ENCODE peak calls at places on chromosome 3, in ten cellular contexts. B is GM12865, V is tibial nerve, F is suprapubic skin, X is choroid plexus epithelial cell, K is ovary, G is epithelial cell of proximal tubule, I is lower lobe of right lung, A is GM23338, W is IMR-90. J is an unnamed sample.

GRCh38 chr3:7964899-7965298 is 536.7 kb upstream of the LMCD1 start:
- DNase-seq in V (no peak), A (peak), B (no peak), K (no peak), X (no peak), G (no peak), F (no peak), I (no peak), W (no peak), J (no peak)

GRCh38 chr3:4392992-4393391 is 74.1 kb downstream of the SUMF1 start:
- DNase-seq in V (no peak), K (no peak), X (no peak), G (no peak), I (no peak), B (no peak), W (no peak), A (no peak), F (no peak), J (no peak)

GRCh38 chr3:102106421-102107097 is 257.2 kb downstream of the NFKBIZ start:
- DNase-seq in W (peak), F (no peak), A (no peak), G (no peak), V (no peak), K (no peak), B (no peak), X (peak), I (no peak), J (no peak)

GRCh38 chr3:187507266-187507665 is 139.1 kb downstream of the RTP4 start:
- DNase-seq in W (no peak), V (no peak), B (no peak), X (no peak), A (no peak), G (no peak), F (no peak), I (no peak), K (no peak), J (no peak)

GRCh38 chr3:58353722-58354553 is 21.2 kb downstream of the PXK start:
- DNase-seq in V (no peak), F (no peak), W (peak), A (peak), G (no peak), K (no peak), I (no peak), B (peak), X (peak), J (no peak)

GRCh38 chr3:178982138-178982537 is 89.5 kb downstream of the ZMAT3 start:
- DNase-seq in A (no peak), V (no peak), W (peak), I (no peak), B (peak), X (peak), F (no peak), K (no peak), G (no peak), J (no peak)

GRCh38 chr3:3353153-3353552 is 173.7 kb upstream of the CRBN start:
- DNase-seq in W (no peak), F (no peak), K (no peak), I (no peak), B (peak), X (no peak), G (no peak), V (no peak), A (no peak), J (no peak)

GRCh38 chr3:162034368-162034767 is 537.8 kb downstream of the OTOL1 start:
- DNase-seq in W (peak), X (peak), G (peak), V (no peak), B (no peak), K (no peak), F (no peak), A (no peak), I (no peak), J (no peak)

GRCh38 chr3:144018776-144019175 is 47.2 kb downstream of the DIPK2A start:
- DNase-seq in W (peak), A (no peak), K (no peak), G (peak), X (peak), B (no peak), F (no peak), V (no peak), I (no peak), J (no peak)

GRCh38 chr3:130609166-130609574 is 92.2 kb downstream of the COL6A6 start:
- DNase-seq in W (no peak), V (peak), A (no peak), I (no peak), F (no peak), K (peak), B (no peak), X (peak), G (no peak), J (no peak)

GRCh38 chr3:57910988-57911387 is 97.2 kb upstream of the FLNB start:
- DNase-seq in I (no peak), X (peak), K (no peak), F (no peak), A (peak), V (no peak), W (peak), B (peak), G (no peak), J (no peak)

GRCh38 chr3:187744169-187745151 is 808 bp downstream of the BCL6 start:
- DNase-seq in A (peak), W (peak), V (no peak), X (peak), F (peak), B (no peak), G (no peak), K (peak), I (peak), J (no peak)

GRCh38 chr3:32176989-32177701 is 61.3 kb upstream of the CMTM8 start:
- DNase-seq in K (no peak), X (peak), B (peak), I (no peak), G (no peak), A (peak), W (peak), V (peak), F (no peak), J (peak)

GRCh38 chr3:130548356-130548755 is 31.4 kb downstream of the COL6A6 start:
- DNase-seq in A (no peak), F (no peak), I (no peak), G (no peak), K (no peak), W (no peak), X (no peak), B (no peak), V (no peak), J (no peak)

GRCh38 chr3:189927975-189928895 is 192.5 kb downstream of the P3H2 start:
- DNase-seq in B (no peak), I (no peak), F (no peak), G (no peak), K (no peak), A (no peak), W (no peak), V (no peak), X (no peak), J (no peak)

GRCh38 chr3:30567139-30567753 is 39.2 kb upstream of the TGFBR2 start:
- DNase-seq in G (no peak), W (no peak), K (no peak), V (no peak), I (no peak), F (no peak), A (peak), X (no peak), B (no peak), J (no peak)

GRCh38 chr3:184145881-184146280 is 9.3 kb upstream of the DVL3 start:
- DNase-seq in F (no peak), K (no peak), X (no peak), W (no peak), V (no peak), B (no peak), G (no peak), A (no peak), I (no peak), J (no peak)

GRCh38 chr3:186096295-186096694 is 12.6 kb downstream of the ETV5 start:
- DNase-seq in K (no peak), B (no peak), G (no peak), W (no peak), A (no peak), V (no peak), F (no peak), X (no peak), I (no peak), J (no peak)

GRCh38 chr3:172520332-172520831 is 2.8 kb downstream of the TNFSF10 start:
- DNase-seq in B (peak), X (peak), A (no peak), F (no peak), K (no peak), W (peak), G (peak), V (no peak), I (no peak), J (no peak)

GRCh38 chr3:141019244-141019643 is 31.9 kb upstream of the SPSB4 start:
- DNase-seq in B (no peak), K (no peak), X (no peak), F (peak), A (no peak), V (no peak), I (no peak), G (no peak), W (no peak), J (no peak)

GRCh38 chr3:11405323-11405722 is 133.1 kb downstream of the ATG7 start:
- DNase-seq in I (no peak), F (no peak), X (no peak), W (no peak), B (no peak), K (no peak), V (no peak), A (no peak), G (no peak), J (no peak)
- H3K4me3 ChIP-seq in I (no peak), F (no peak), X (no peak), W (no peak), B (no peak), K (no peak), V (no peak), A (no peak), G (no peak), J (no peak)

DNA sequence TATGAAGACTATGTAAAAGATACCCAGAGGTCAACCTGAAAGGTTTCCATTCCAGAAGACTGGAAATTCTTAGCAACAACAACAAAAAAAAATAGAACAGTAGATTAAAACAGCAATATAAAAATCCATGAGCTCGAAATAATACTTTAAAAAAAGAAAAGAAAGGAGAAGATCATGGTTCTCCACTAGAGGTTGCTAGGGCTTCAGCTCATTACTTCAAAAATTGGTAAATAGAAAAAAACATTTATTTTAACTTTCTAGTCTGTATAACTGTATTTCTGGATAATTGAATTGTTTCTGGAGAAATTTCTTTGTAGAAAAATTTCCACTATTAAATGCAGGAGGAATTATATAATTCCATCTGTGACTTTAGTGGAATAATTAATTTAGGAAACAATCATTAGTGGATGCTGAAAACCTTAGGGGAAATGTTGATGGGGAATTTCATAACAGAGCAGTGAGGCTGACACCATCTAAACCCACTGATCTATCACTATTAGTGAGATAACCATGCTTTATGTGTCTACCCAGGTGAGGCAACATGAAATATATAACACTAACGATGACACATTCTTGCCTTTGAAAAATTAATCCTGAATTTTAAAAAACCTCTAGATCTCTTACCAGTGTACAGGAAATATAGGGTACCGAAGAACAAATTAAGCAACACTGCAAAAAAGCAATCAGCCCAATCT is 62.5 kb upstream of the SNRK start:
- DNase-seq in K (no peak), I (no peak), F (no peak), W (peak), A (no peak), B (no peak), V (no peak), G (no peak), X (peak), J (no peak)
- TF ChIP-seq CTCF in K (no peak), I (peak), F (peak), W (peak), A (peak), B (peak), V (peak), G (peak), X (peak), J (peak)

DNA sequence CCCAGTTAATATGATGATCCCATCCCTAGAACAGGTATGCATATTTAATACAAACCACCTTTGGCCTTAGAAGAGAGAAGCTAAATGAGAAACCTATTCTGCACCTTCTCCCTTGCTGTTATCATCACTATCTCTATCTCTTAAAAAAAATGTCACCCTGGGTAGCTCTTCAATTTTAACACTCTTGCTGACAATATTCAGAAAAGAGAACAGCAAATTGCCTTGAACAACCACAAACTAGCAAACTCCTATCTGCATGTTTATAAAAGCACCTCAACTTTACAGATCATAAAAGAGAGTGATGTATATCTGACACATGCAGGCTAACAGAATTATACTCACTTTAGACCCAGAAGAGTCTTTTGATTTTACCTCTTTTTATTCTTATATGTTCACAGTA is 7.4 kb downstream of the TOP2B start:
- DNase-seq in V (no peak), F (no peak), X (no peak), K (no peak), W (no peak), A (no peak), G (no peak), I (no peak), B (no peak), J (no peak)
- H3K4me3 ChIP-seq in V (no peak), F (no peak), X (no peak), K (no peak), W (no peak), A (no peak), G (no peak), I (no peak), B (no peak), J (no peak)

DNA sequence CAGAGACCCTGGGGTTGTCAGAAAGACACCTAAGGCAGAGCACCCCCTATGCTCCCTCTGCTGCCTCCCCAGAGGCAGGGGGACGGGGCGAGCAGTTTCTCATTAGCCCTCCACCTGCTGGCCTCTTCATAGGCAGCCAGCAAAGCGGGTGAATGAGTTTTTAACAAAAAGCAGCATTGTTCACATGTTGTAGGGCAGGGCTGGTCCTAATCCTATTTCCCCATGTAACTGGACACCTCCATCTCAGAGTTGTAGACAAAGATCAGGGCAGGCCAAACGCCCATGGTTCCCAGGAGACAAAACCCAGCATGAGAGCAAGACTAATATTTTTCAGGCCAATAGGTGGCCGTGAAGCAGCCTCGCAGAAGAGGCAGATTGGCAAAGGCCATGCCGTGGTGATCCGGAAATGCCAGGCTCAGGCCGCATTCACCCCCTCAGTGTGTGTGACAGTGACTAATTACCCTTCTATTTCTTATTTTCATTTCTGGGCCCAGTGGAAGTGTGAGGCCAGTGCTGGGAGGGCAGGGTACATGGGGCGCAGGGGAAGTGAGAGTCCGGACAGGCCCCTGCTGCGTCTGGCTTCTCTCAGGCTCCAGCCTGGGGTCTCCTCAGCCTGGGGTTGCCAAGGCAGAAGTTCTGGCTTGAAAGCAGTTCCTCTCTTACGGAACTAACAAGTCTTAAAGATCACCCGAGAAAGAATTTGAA is 64.7 kb downstream of the BOC start:
- DNase-seq in W (peak), A (peak), K (no peak), G (no peak), X (peak), V (peak), I (no peak), F (no peak), B (peak), J (peak)
- TF ChIP-seq CTCF in W (no peak), A (peak), K (peak), G (peak), X (peak), V (no peak), I (no peak), F (no peak), B (no peak), J (no peak)

GRCh38 chr3:48560648-48561018 is 2.9 kb downstream of the UCN2 start:
- DNase-seq in A (no peak), K (peak), X (no peak), F (no peak), G (no peak), W (no peak), B (no peak), I (no peak), V (no peak), J (no peak)
- H3K4me3 ChIP-seq in A (peak), K (peak), X (peak), F (no peak), G (peak), W (peak), B (peak), I (peak), V (peak), J (no peak)

J was measured in GM12864.